ENCODE peak calls at places on chromosomes 4 and X, in six cellular contexts. T, B, V, K, A and L are unnamed samples.

GRCh38 chrX:101602077-101602476 is 15.7 kb downstream of the ARMCX6 start:
- DNase-seq in T (peak; percentile 53), B (no peak), V (no peak), K (no peak), A (peak; percentile 79), L (peak; percentile 33)

GRCh38 chrX:57135287-57135686 is 1.9 kb downstream of the SPIN2A start:
- DNase-seq in T (no peak), B (no peak), V (no peak), K (no peak), A (no peak), L (no peak)

GRCh38 chrX:111181883-111182400 is 86.0 kb downstream of the PAK3 start:
- DNase-seq in T (no peak), B (no peak), V (no peak), K (no peak), A (no peak), L (no peak)

GRCh38 chr4:123256901-123257300 is 139.7 kb upstream of the SPRY1 start:
- DNase-seq in T (no peak), B (no peak), V (no peak), K (no peak), A (peak; percentile 24), L (no peak)

GRCh38 chrX:27680726-27681125 is 90.6 kb downstream of the DCAF8L2 start:
- DNase-seq in T (no peak), B (no peak), V (no peak), K (no peak), A (peak; percentile 1), L (no peak)

GRCh38 chrX:141936080-141936479 is 32.4 kb downstream of the MAGEC1 start:
- DNase-seq in T (peak; percentile 3), B (no peak), V (no peak), K (no peak), A (peak; percentile 0), L (no peak)

GRCh38 chr4:30720021-30720655 is at the start of gene PCDH7:
- DNase-seq in T (peak; percentile 11), B (peak; percentile 37), V (no peak), K (peak; percentile 48), A (peak; percentile 73), L (no peak)

GRCh38 chr4:120156115-120156718 is 89.6 kb upstream of the MAD2L1 start:
- DNase-seq in T (peak; percentile 57), B (peak; percentile 20), V (peak; percentile 17), K (peak; percentile 29), A (peak; percentile 86), L (peak; percentile 20)

GRCh38 chrX:73134741-73135140 is 55.4 kb upstream of the PABPC1L2A start:
- DNase-seq in T (no peak), B (no peak), V (no peak), K (no peak), A (no peak), L (no peak)

GRCh38 chr4:17762705-17763104 is 18.7 kb downstream of the FAM184B start:
- DNase-seq in T (peak; percentile 48), B (peak; percentile 5), V (no peak), K (no peak), A (peak; percentile 54), L (no peak)
- TF ChIP-seq CTCF in T (peak; percentile 66), B (no peak), V (no peak), K (no peak), A (peak; percentile 4), L (peak; percentile 39)

GRCh38 chrX:35380808-35381700 is 417.1 kb upstream of the MAGEB16 start:
- DNase-seq in T (no peak), B (no peak), V (no peak), K (peak; percentile 8), A (no peak), L (no peak)
- TF ChIP-seq CTCF in T (peak; percentile 66), B (no peak), V (no peak), K (peak; percentile 47), A (peak; percentile 34), L (peak; percentile 29)

GRCh38 chrX:51144828-51145442 is 187.7 kb upstream of the NUDT10 start:
- DNase-seq in T (peak; percentile 0), B (peak; percentile 51), V (no peak), K (peak; percentile 5), A (peak; percentile 0), L (no peak)
- TF ChIP-seq CTCF in T (peak; percentile 56), B (peak; percentile 54), V (peak; percentile 27), K (peak; percentile 36), A (peak; percentile 45), L (peak; percentile 61)

GRCh38 chrX:71096702-71097032 is 1.0 kb downstream of the FOXO4 start:
- DNase-seq in T (no peak), B (no peak), V (no peak), K (no peak), A (peak; percentile 8), L (no peak)

GRCh38 chrX:71095971-71096701 is 485 bp downstream of the FOXO4 start:
- DNase-seq in T (no peak), B (no peak), V (no peak), K (peak; percentile 56), A (peak; percentile 65), L (no peak)

GRCh38 chrX:71098951-71099506 is 3.4 kb downstream of the FOXO4 start:
- DNase-seq in T (no peak), B (no peak), V (no peak), K (no peak), A (no peak), L (no peak)

GRCh38 chrX:71099736-71100135 is 4.1 kb downstream of the FOXO4 start:
- DNase-seq in T (no peak), B (no peak), V (no peak), K (no peak), A (no peak), L (no peak)

DNA sequence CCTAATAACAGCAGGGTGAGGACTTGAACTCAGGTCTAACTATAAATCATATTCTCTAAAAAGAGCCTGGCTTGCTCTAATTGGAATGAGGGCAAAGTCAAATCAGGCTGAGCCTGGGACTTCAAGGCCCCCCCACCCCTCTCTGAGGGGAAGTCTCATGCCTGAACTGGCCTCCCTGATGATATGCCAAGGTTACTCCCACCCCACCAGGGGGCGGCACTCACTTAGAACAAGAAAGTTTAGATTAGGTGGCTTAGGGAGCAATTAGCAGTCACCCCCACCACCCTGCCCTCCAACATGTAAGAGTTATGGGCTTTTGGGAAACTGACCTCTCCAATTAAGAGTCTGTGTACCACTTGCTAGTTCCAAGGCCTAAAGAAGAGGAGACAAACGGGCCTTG is 2.7 kb downstream of the FOXO4 start:
- DNase-seq in T (no peak), B (peak; percentile 83), V (peak; percentile 80), K (no peak), A (peak; percentile 60), L (no peak)
- TF ChIP-seq CTCF in T (peak; percentile 71), B (peak; percentile 35), V (peak; percentile 56), K (no peak), A (peak; percentile 29), L (peak; percentile 51)